ENCODE peak calls at places on chromosome 2, in eight cellular contexts. T is RWPE1, M is heart left ventricle, F is cardiac fibroblast, O is Calu3, V is neural progenitor cell, D is type B pancreatic cell, H is brain microvascular endothelial cell. B is an unnamed sample.

GRCh38 chr2:74498500-74499268 is 719 bp downstream of the LBX2 start:
- DNase-seq in T (peak; percentile 54), M (no peak), F (peak; percentile 43), O (no peak), V (peak; percentile 88), D (no peak), H (no peak), B (peak; percentile 39)

GRCh38 chr2:174985624-174986023 is 19.6 kb downstream of the CHN1 start:
- DNase-seq in T (peak; percentile 28), M (no peak), F (peak; percentile 60), O (no peak), V (peak; percentile 21), D (no peak), H (no peak), B (no peak)

GRCh38 chr2:60152226-60152833 is 401.1 kb downstream of the BCL11A start:
- DNase-seq in T (no peak), M (no peak), F (peak; percentile 50), O (peak; percentile 8), V (peak; percentile 55), D (no peak), H (peak; percentile 27), B (peak; percentile 29)

GRCh38 chr2:42103829-42104228 is 56.0 kb downstream of the PKDCC start:
- DNase-seq in T (no peak), M (no peak), F (no peak), O (no peak), V (no peak), D (no peak), H (no peak), B (no peak)

GRCh38 chr2:68432696-68433658 is 34.1 kb downstream of the FBXO48 start:
- DNase-seq in T (no peak), M (no peak), F (no peak), O (no peak), V (no peak), D (no peak), H (no peak), B (no peak)

GRCh38 chr2:38866773-38867443 is 8.8 kb downstream of the DHX57 start:
- DNase-seq in T (peak; percentile 18), M (no peak), F (peak; percentile 15), O (peak; percentile 39), V (no peak), D (no peak), H (peak; percentile 11), B (no peak)

GRCh38 chr2:71679481-71679880 is 226.1 kb downstream of the DYSF start:
- DNase-seq in T (no peak), M (no peak), F (no peak), O (no peak), V (no peak), D (no peak), H (no peak), B (no peak)

GRCh38 chr2:134086594-134087219 is 167.2 kb upstream of the MGAT5 start:
- DNase-seq in T (no peak), M (no peak), F (no peak), O (no peak), V (peak; percentile 59), D (no peak), H (no peak), B (no peak)

GRCh38 chr2:152428800-152429637 is 94.0 kb downstream of the FMNL2 start:
- DNase-seq in T (no peak), M (no peak), F (no peak), O (no peak), V (no peak), D (no peak), H (no peak), B (no peak)

GRCh38 chr2:197088694-197089093 is 162.2 kb upstream of the PGAP1 start:
- DNase-seq in T (no peak), M (no peak), F (no peak), O (no peak), V (no peak), D (no peak), H (no peak), B (no peak)

GRCh38 chr2:73827018-73827417 is 1.7 kb upstream of the STAMBP start:
- DNase-seq in T (no peak), M (no peak), F (peak; percentile 69), O (no peak), V (no peak), D (no peak), H (peak; percentile 20), B (no peak)

GRCh38 chr2:17373736-17374135 is 144.5 kb downstream of the RAD51AP2 start:
- DNase-seq in T (no peak), M (no peak), F (peak; percentile 42), O (no peak), V (no peak), D (no peak), H (no peak), B (no peak)

GRCh38 chr2:62196278-62196901 is 475 bp downstream of the B3GNT2 start:
- DNase-seq in T (peak; percentile 46), M (peak; percentile 56), F (no peak), O (peak; percentile 59), V (no peak), D (no peak), H (no peak), B (peak; percentile 50)

GRCh38 chr2:115739574-115739973 is 1297.1 kb downstream of the DPP10 start:
- DNase-seq in T (no peak), M (no peak), F (no peak), O (no peak), V (peak; percentile 40), D (no peak), H (no peak), B (no peak)
- TF ChIP-seq CTCF in T (no peak), M (no peak), F (no peak), O (no peak), V (peak; percentile 61), D (peak; percentile 40), H (no peak), B (no peak)

GRCh38 chr2:164917296-164917903 is 37.9 kb downstream of the SLC38A11 start:
- DNase-seq in T (no peak), M (peak; percentile 45), F (peak; percentile 62), O (peak; percentile 62), V (peak; percentile 59), D (no peak), H (peak; percentile 39), B (no peak)
- TF ChIP-seq CTCF in T (peak; percentile 73), M (peak; percentile 49), F (peak; percentile 52), O (peak; percentile 49), V (peak; percentile 69), D (peak; percentile 67), H (peak; percentile 67), B (no peak)

GRCh38 chr2:232368311-232368731 is 10.2 kb upstream of the ALPP start:
- DNase-seq in T (no peak), M (no peak), F (no peak), O (no peak), V (peak; percentile 23), D (no peak), H (no peak), B (no peak)

GRCh38 chr2:232365621-232366321 is 12.8 kb upstream of the ALPP start:
- DNase-seq in T (no peak), M (no peak), F (peak; percentile 38), O (peak; percentile 73), V (peak; percentile 67), D (no peak), H (peak; percentile 48), B (no peak)

GRCh38 chr2:232369126-232369955 is 9.2 kb upstream of the ALPP start:
- DNase-seq in T (no peak), M (no peak), F (no peak), O (no peak), V (no peak), D (no peak), H (no peak), B (no peak)

GRCh38 chr2:232367016-232367415 is 11.5 kb upstream of the ALPP start:
- DNase-seq in T (no peak), M (no peak), F (no peak), O (no peak), V (no peak), D (no peak), H (no peak), B (no peak)

DNA sequence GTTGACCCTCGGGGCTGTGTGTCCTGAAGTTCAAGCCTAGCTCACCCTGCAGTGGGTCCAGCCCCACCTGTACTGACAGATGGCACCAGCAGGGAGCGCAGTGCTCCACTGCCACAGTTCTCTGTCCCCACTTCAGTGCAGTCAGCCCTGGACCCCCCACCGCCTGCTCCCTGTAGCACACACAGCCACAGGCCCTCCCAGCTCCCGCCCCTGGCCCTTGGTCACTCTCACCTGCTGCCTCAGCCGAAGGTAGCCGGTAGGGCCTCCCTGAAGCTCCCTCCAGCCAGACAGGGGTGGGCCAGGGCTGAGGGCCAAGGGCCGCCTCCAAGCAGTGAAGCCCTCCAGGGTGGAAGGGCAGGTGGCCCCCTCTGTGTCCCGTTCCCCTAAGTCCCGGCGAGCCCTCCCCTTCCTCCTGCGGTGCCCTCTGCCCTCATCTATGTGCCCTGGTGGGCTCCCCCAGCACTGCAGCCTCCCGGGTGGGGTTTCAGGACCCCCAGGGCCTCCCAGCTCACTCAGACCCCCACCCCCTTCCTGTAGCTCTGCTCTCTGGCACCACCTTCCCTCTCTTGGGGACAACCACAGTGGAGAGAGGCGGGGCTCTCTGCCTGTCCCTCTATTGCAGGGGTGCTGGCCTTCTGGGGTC is 10.8 kb upstream of the ALPP start:
- DNase-seq in T (no peak), M (no peak), F (no peak), O (no peak), V (peak; percentile 55), D (no peak), H (no peak), B (no peak)
- TF ChIP-seq CTCF in T (no peak), M (no peak), F (no peak), O (no peak), V (peak; percentile 47), D (peak; percentile 55), H (peak; percentile 54), B (no peak)

GRCh38 chr2:45008296-45009129 is 739 bp downstream of the SIX2 start:
- DNase-seq in T (no peak), M (peak; percentile 42), F (peak; percentile 36), O (no peak), V (peak; percentile 55), D (no peak), H (no peak), B (peak; percentile 33)
- TF ChIP-seq CTCF in T (no peak), M (no peak), F (no peak), O (no peak), V (no peak), D (peak; percentile 21), H (no peak), B (no peak)

DNA sequence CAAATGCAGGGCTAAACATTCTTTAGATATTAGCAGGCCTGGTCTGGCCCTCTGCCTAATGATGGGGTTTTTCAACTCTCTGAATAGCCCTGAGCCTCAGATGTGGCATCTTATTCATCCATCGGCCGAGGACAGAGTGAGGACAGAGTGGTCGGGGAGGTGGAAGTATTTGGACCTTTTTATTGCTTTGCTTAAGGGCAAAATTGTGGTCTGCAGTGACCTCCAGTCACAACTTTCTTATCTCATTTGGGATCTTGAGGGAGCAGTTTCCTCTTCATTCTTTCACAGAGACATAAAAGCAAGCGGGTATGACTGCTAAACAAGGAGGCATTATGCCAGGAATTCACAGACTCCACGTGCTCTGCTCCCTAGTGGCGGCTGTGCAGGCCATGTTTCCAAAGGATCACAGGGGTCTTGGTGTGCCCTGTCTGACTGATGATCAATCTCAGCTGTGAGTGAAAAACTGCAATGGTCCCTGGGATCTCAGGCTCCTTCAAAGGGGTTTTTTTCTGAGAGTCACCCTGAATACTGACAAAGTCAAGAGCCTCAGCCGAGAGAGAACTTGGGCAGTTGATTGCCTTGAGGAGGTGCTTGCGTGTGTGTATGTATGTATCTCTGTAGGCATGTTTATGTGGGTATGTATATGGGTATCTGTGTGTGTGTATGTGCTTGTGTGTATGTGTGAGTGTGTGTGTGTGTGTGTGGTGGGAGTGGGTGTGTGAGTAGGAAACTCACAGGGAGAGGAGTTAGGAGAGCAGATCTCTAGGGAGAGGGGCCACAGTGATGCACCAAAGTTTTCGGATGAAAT is 47.6 kb downstream of the RAPGEF4 start:
- DNase-seq in T (peak; percentile 75), M (no peak), F (peak; percentile 86), O (peak; percentile 54), V (peak; percentile 13), D (no peak), H (peak; percentile 81), B (no peak)
- TF ChIP-seq CTCF in T (no peak), M (no peak), F (no peak), O (no peak), V (peak; percentile 15), D (peak; percentile 47), H (peak; percentile 54), B (no peak)